ENCODE peak calls at places on chromosomes 16 and 17, in five cellular contexts. One of them, this sample, is unnamed.

GRCh38 chr17:15928286-15928785 is 16.6 kb upstream of the ADORA2B start:
- DNase-seq in H1: no peak
- DNase-seq in GM12891: no peak
- DNase-seq in GM12878: no peak
- DNase-seq in K562: no peak
- DNase-seq in this sample: no peak

GRCh38 chr17:5115673-5116651 is at the start of gene USP6:
- DNase-seq in K562: no peak
- DNase-seq in GM12878: no peak
- DNase-seq in GM12891: no peak
- DNase-seq in H1: no peak
- DNase-seq in this sample: no peak

GRCh38 chr17:80265205-80266068 is 4.8 kb downstream of the RNF213 start:
- DNase-seq in K562: no peak
- DNase-seq in GM12891: no peak
- DNase-seq in GM12878: peak; percentile 84
- DNase-seq in H1: no peak
- DNase-seq in this sample: no peak

GRCh38 chr16:84548971-84549844 is 44.7 kb upstream of the MEAK7 start:
- DNase-seq in GM12891: no peak
- DNase-seq in K562: no peak
- DNase-seq in GM12878: no peak
- DNase-seq in H1: no peak
- DNase-seq in this sample: no peak

GRCh38 chr17:43449470-43450202 is 34.1 kb upstream of the DHX8 start:
- DNase-seq in GM12891: no peak
- DNase-seq in H1: no peak
- DNase-seq in K562: no peak
- DNase-seq in GM12878: no peak
- DNase-seq in this sample: no peak

GRCh38 chr16:886084-886543 is 84.7 kb downstream of the LMF1 start:
- DNase-seq in GM12891: no peak
- DNase-seq in H1: no peak
- DNase-seq in K562: no peak
- DNase-seq in GM12878: no peak
- DNase-seq in this sample: no peak

GRCh38 chr16:24075929-24076716 is 180.0 kb upstream of the CACNG3 start:
- DNase-seq in H1: no peak
- DNase-seq in GM12878: peak; percentile 21
- DNase-seq in GM12891: no peak
- DNase-seq in K562: peak; percentile 62
- DNase-seq in this sample: peak; percentile 15

GRCh38 chr17:80931421-80932265 is 60.0 kb upstream of the CHMP6 start:
- DNase-seq in GM12878: no peak
- DNase-seq in K562: no peak
- DNase-seq in GM12891: no peak
- DNase-seq in H1: peak; percentile 34
- DNase-seq in this sample: no peak

GRCh38 chr17:32795339-32795979 is 81.5 kb downstream of the MYO1D start:
- DNase-seq in GM12878: no peak
- DNase-seq in K562: no peak
- DNase-seq in GM12891: no peak
- DNase-seq in H1: no peak
- DNase-seq in this sample: no peak

GRCh38 chr17:46976626-46977270 is 2.3 kb downstream of the RPRML start:
- DNase-seq in K562: peak; percentile 74
- DNase-seq in H1: no peak
- DNase-seq in GM12891: no peak
- DNase-seq in GM12878: no peak
- DNase-seq in this sample: no peak

GRCh38 chr16:86231996-86232350 is 278.4 kb upstream of the FOXF1 start:
- DNase-seq in GM12878: no peak
- DNase-seq in K562: no peak
- DNase-seq in GM12891: no peak
- DNase-seq in H1: no peak
- DNase-seq in this sample: no peak

GRCh38 chr16:11134722-11135121 is 121.3 kb downstream of the SOCS1 start:
- DNase-seq in GM12891: no peak
- DNase-seq in GM12878: no peak
- DNase-seq in H1: no peak
- DNase-seq in K562: no peak
- DNase-seq in this sample: no peak

GRCh38 chr16:81493755-81494433 is 49.3 kb downstream of the CMIP start:
- DNase-seq in GM12878: no peak
- DNase-seq in H1: peak; percentile 21
- DNase-seq in GM12891: no peak
- DNase-seq in K562: peak; percentile 84
- DNase-seq in this sample: no peak

GRCh38 chr16:4800290-4801041 is 2.0 kb downstream of the ROGDI start:
- DNase-seq in K562: no peak
- DNase-seq in H1: no peak
- DNase-seq in GM12878: no peak
- DNase-seq in GM12891: peak; percentile 33
- DNase-seq in this sample: no peak

GRCh38 chr17:17254026-17254425 is 17.1 kb upstream of the FLCN start:
- DNase-seq in K562: no peak
- DNase-seq in H1: no peak
- DNase-seq in GM12891: no peak
- DNase-seq in GM12878: no peak
- DNase-seq in this sample: no peak
- TF ChIP-seq POLR2A in K562: no peak
- TF ChIP-seq POLR2A in H1: no peak
- TF ChIP-seq POLR2A in GM12891: no peak
- TF ChIP-seq POLR2A in GM12878: no peak
- TF ChIP-seq POLR2A in this sample: no peak

GRCh38 chr17:59963738-59964454 is 644 bp downstream of the RNFT1 start:
- DNase-seq in GM12878: no peak
- DNase-seq in K562: peak; percentile 45
- DNase-seq in GM12891: peak; percentile 11
- DNase-seq in H1: no peak
- DNase-seq in this sample: peak; percentile 12
- TF ChIP-seq TAF1 in GM12878: no peak
- TF ChIP-seq TAF1 in K562: no peak
- TF ChIP-seq TAF1 in GM12891: peak; percentile 16
- TF ChIP-seq TAF1 in H1: no peak
- TF ChIP-seq TAF1 in this sample: no peak

DNA sequence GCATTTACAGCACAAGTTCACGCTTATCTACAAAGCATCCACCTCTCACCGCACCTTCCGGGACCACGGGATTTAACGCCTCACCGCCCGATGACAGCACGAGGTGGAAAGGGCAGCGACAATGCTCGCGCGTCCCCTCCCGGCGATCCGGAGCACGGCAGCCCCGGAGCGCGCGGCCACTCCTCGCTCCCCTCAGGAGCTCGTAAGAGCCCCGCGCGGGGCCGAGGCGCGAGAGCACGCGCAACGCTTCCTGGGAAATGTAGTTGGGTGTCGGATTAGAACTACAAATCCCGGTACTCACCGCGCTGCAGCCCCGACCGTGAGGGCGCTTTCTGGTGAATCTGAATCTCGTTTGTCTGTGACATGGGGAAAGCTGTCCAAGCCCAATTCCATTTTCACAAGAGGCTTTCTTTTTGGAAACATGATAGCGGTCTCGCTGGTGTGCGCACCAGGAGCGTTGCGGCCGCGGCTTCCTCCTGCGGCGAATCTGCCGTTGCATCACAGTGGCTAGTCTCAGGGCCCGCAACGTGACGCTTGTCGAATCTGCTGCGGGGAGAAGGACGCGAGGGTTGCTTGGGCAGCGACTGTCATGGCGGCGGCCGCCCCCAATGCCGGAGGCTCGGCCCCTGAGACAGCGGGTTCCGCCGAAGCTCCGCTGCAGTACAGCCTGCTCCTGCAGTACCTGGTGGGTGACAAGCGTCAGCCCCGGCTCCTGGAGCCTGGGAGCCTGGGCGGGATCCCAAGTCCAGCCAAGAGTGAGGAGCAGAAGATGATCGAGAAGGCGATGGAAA is at the start of gene TIMM22:
- DNase-seq in GM12891: peak; percentile 94
- DNase-seq in GM12878: peak; percentile 85
- DNase-seq in K562: peak; percentile 90
- DNase-seq in H1: peak; percentile 94
- DNase-seq in this sample: peak; percentile 95
- TF ChIP-seq POLR2A in GM12891: peak; percentile 91
- TF ChIP-seq POLR2A in GM12878: peak; percentile 94
- TF ChIP-seq POLR2A in K562: peak; percentile 90
- TF ChIP-seq POLR2A in H1: peak; percentile 79
- TF ChIP-seq POLR2A in this sample: peak; percentile 91

GRCh38 chr17:40425741-40426140 is 8.0 kb upstream of the TOP2A start:
- DNase-seq in H1: no peak
- DNase-seq in K562: no peak
- DNase-seq in GM12878: no peak
- DNase-seq in GM12891: no peak
- DNase-seq in this sample: no peak
- TF ChIP-seq TAF1 in H1: no peak
- TF ChIP-seq TAF1 in K562: no peak
- TF ChIP-seq TAF1 in GM12878: no peak
- TF ChIP-seq TAF1 in GM12891: no peak
- TF ChIP-seq TAF1 in this sample: no peak

DNA sequence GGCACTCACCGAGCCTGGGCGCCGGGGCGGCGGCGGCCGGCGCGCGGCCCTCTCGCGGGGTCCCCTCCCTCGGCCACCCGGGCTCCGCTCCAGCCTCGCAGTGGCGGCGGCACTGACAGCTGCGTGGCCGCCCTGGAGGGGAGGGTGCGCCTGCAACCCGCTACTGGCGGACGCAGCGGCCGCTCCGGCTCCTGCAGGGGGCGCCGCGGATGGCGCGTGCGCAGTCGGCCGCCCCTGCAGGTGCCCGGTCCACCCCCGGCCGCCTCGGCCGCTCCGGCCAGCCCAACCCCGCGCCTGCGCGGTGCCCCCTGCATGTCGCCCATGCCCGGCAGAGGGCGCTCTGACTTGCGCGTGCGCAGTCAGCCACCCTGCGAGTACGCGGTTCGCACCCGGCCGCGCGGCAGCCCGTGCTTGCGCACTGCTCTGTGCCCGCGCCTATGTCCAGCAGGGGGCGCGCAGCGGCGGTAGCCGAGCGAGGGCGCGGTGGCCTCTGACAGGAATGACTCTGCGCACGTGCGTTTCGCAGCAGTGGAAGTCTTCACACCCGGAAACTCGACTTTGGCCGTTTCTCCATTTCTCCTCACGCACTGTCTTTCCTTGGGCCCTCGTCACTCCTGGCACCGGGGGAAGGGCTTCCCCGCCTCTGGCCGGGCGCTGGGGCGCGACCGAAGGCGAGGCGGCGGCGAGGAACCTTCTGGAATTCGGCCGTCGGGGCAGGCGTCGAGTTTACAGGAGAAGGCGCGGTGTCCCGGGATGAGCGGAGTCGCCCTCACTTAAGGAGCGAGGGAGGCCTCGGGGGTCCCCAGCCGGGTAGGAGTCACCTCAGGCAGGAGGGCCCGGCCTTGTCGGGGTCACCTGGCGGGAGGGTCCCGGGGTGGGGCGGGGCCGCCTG is at the start of gene ABCA3:
- DNase-seq in GM12891: peak; percentile 93
- DNase-seq in K562: peak; percentile 99
- DNase-seq in H1: peak; percentile 94
- DNase-seq in GM12878: peak; percentile 79
- DNase-seq in this sample: peak; percentile 93
- TF ChIP-seq POLR2A in GM12891: no peak
- TF ChIP-seq POLR2A in K562: no peak
- TF ChIP-seq POLR2A in H1: no peak
- TF ChIP-seq POLR2A in GM12878: peak; percentile 57
- TF ChIP-seq POLR2A in this sample: no peak

DNA sequence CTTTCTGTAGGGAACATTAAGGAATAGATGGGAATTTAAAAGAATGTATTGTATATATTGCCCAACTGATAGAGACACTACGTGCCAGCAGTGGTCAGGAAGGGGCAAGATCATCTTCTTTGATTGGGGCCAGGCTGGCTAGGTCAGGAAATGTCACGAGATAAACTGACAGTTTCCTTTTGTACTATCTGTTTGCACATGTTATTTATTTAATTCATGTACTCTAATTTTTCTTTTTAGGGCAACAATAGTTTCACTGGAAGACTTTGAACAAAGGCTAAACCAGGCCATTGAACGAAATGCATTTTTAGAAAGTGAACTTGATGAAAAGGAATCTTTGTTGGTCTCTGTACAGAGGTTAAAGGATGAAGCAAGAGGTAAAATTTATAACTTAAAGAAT is 12.6 kb downstream of the NDEL1 start:
- DNase-seq in H1: no peak
- DNase-seq in K562: no peak
- DNase-seq in GM12891: no peak
- DNase-seq in GM12878: no peak
- DNase-seq in this sample: no peak
- TF ChIP-seq TAF1 in H1: no peak
- TF ChIP-seq TAF1 in K562: no peak
- TF ChIP-seq TAF1 in GM12891: no peak
- TF ChIP-seq TAF1 in GM12878: no peak
- TF ChIP-seq TAF1 in this sample: no peak

GRCh38 chr17:29179232-29180036 is 764 bp downstream of the MYO18A start:
- DNase-seq in GM12891: no peak
- DNase-seq in H1: peak; percentile 70
- DNase-seq in GM12878: no peak
- DNase-seq in K562: peak; percentile 92
- DNase-seq in this sample: no peak
- TF ChIP-seq POLR2A in GM12891: no peak
- TF ChIP-seq POLR2A in H1: no peak
- TF ChIP-seq POLR2A in GM12878: no peak
- TF ChIP-seq POLR2A in K562: peak; percentile 80
- TF ChIP-seq POLR2A in this sample: no peak

GRCh38 chr16:56192971-56193936 is 2.0 kb downstream of the GNAO1 start:
- DNase-seq in H1: no peak
- DNase-seq in K562: no peak
- DNase-seq in GM12878: no peak
- DNase-seq in GM12891: no peak
- DNase-seq in this sample: no peak

GRCh38 chr16:56189990-56190902 is 1.0 kb upstream of the GNAO1 start:
- DNase-seq in GM12878: no peak
- DNase-seq in GM12891: no peak
- DNase-seq in H1: no peak
- DNase-seq in K562: no peak
- DNase-seq in this sample: no peak

GRCh38 chr16:56190903-56191806 is at the start of gene GNAO1:
- DNase-seq in K562: peak; percentile 85
- DNase-seq in GM12891: peak; percentile 53
- DNase-seq in H1: no peak
- DNase-seq in GM12878: no peak
- DNase-seq in this sample: peak; percentile 36

GRCh38 chr16:56192644-56192960 is 1.3 kb downstream of the GNAO1 start:
- DNase-seq in H1: no peak
- DNase-seq in K562: no peak
- DNase-seq in GM12878: no peak
- DNase-seq in GM12891: no peak
- DNase-seq in this sample: no peak

GRCh38 chr16:56191807-56192643 is 736 bp downstream of the GNAO1 start:
- DNase-seq in K562: no peak
- DNase-seq in H1: no peak
- DNase-seq in GM12891: no peak
- DNase-seq in GM12878: no peak
- DNase-seq in this sample: no peak
- TF ChIP-seq TAF1 in K562: no peak
- TF ChIP-seq TAF1 in H1: no peak
- TF ChIP-seq TAF1 in GM12891: no peak
- TF ChIP-seq TAF1 in GM12878: no peak
- TF ChIP-seq TAF1 in this sample: no peak

This sample was measured in GM12892.